ENCODE peak calls at places on chromosomes 12 and 14, in seven cellular contexts. C is activated T-helper 1 cell treated with anti-CD3 and anti-CD28 coated beads, Interleukin-12 subunit alpha, Interleukin-12 subunit beta, Interleukin-2, Interleukin-4 antibody, amounts not matched to agents 30 ng/mL and 10 ng/mL and 1 ng/mL, durations not matched to agents 14 hours and 24 hours and 36 hours; H is psoas muscle; T is pons; U is NCI-H446 treated with DMSO at 0.1 percent for 48 hours; Z is testis; B is H1. V is an unnamed sample.
A peak's percentile ranks its signal among the peaks of the same experiment; 100 is the strongest.

GRCh38 chr12:120725151-120725658 is 421 bp upstream of the ACADS start:
- DNase-seq in C (no peak), H (peak; percentile 49), T (no peak), U (no peak), Z (no peak), B (no peak), V (no peak)

GRCh38 chr14:88002421-88002820 is 2.5 kb upstream of the GPR65 start:
- DNase-seq in C (no peak), H (no peak), T (no peak), U (no peak), Z (no peak), B (no peak), V (no peak)

GRCh38 chr12:120010661-120011230 is 21.7 kb downstream of the BICDL1 start:
- DNase-seq in C (no peak), H (no peak), T (no peak), U (no peak), Z (no peak), B (no peak), V (no peak)

GRCh38 chr12:59179231-59179630 is 258.9 kb upstream of the LRIG3 start:
- DNase-seq in C (no peak), H (no peak), T (no peak), U (no peak), Z (no peak), B (no peak), V (no peak)

GRCh38 chr12:109714141-109714912 is 702 bp downstream of the FAM222A start:
- DNase-seq in C (peak; percentile 17), H (peak; percentile 84), T (no peak), U (no peak), Z (peak; percentile 73), B (no peak), V (peak; percentile 64)

GRCh38 chr14:105665951-105666277 is 139.5 kb downstream of the TMEM121 start:
- DNase-seq in C (no peak), H (no peak), T (no peak), U (no peak), Z (no peak), B (no peak), V (no peak)

GRCh38 chr12:95218164-95218851 is 701 bp downstream of the VEZT start:
- DNase-seq in C (peak; percentile 33), H (no peak), T (peak; percentile 52), U (peak; percentile 53), Z (peak; percentile 84), B (no peak), V (no peak)

GRCh38 chr14:54350196-54350595 is 46.6 kb upstream of the CDKN3 start:
- DNase-seq in C (no peak), H (no peak), T (no peak), U (peak; percentile 54), Z (peak; percentile 49), B (no peak), V (no peak)

GRCh38 chr12:53217049-53217929 is 10.2 kb upstream of the ITGB7 start:
- DNase-seq in C (no peak), H (peak; percentile 84), T (no peak), U (no peak), Z (no peak), B (no peak), V (no peak)

GRCh38 chr12:10285919-10286318 is 21.8 kb upstream of the KLRD1 start:
- DNase-seq in C (no peak), H (no peak), T (no peak), U (no peak), Z (no peak), B (no peak), V (no peak)

GRCh38 chr14:79656086-79656485 is 555.2 kb downstream of the DIO2 start:
- DNase-seq in C (no peak), H (no peak), T (no peak), U (peak; percentile 84), Z (no peak), B (no peak), V (no peak)

GRCh38 chr14:70086685-70087379 is 101.9 kb downstream of the SLC8A3 start:
- DNase-seq in C (no peak), H (no peak), T (peak; percentile 48), U (no peak), Z (peak; percentile 58), B (no peak), V (peak; percentile 20)

GRCh38 chr12:2456122-2456812 is 338.5 kb upstream of the FKBP4 start:
- DNase-seq in C (no peak), H (no peak), T (no peak), U (no peak), Z (no peak), B (no peak), V (no peak)

GRCh38 chr14:90620540-90621204 is 195.6 kb downstream of the TTC7B start:
- DNase-seq in C (no peak), H (no peak), T (no peak), U (peak; percentile 45), Z (no peak), B (no peak), V (no peak)

GRCh38 chr12:3145036-3145435 is 67.9 kb downstream of the TSPAN9 start:
- DNase-seq in C (no peak), H (no peak), T (no peak), U (no peak), Z (peak; percentile 28), B (no peak), V (no peak)

GRCh38 chr12:10968765-10969456 is 17.8 kb downstream of the TAS2R50 start:
- DNase-seq in C (no peak), H (peak; percentile 53), T (no peak), U (no peak), Z (peak; percentile 44), B (no peak), V (no peak)

GRCh38 chr14:54333511-54333910 is 63.3 kb upstream of the CDKN3 start:
- DNase-seq in C (no peak), H (no peak), T (no peak), U (no peak), Z (no peak), B (no peak), V (no peak)

GRCh38 chr12:82242729-82243128 is 115.5 kb downstream of the CCDC59 start:
- DNase-seq in C (no peak), H (no peak), T (no peak), U (no peak), Z (no peak), B (no peak), V (no peak)

GRCh38 chr12:31518680-31519227 is 72.2 kb downstream of the DENND5B start:
- DNase-seq in C (no peak), H (no peak), T (peak; percentile 58), U (peak; percentile 40), Z (peak; percentile 46), B (peak; percentile 64), V (no peak)

GRCh38 chr12:88944403-88944802 is 364.1 kb upstream of the KITLG start:
- DNase-seq in C (no peak), H (no peak), T (no peak), U (no peak), Z (no peak), B (no peak), V (no peak)

GRCh38 chr14:91848602-91849001 is 18.7 kb downstream of the TC2N start:
- DNase-seq in C (no peak), H (no peak), T (no peak), U (no peak), Z (no peak), B (no peak), V (no peak)

GRCh38 chr12:39372929-39373328 is 70.0 kb downstream of the KIF21A start:
- DNase-seq in C (peak; percentile 9), H (no peak), T (no peak), U (no peak), Z (no peak), B (no peak), V (no peak)

GRCh38 chr12:33514893-33515292 is 75.3 kb upstream of the SYT10 start:
- DNase-seq in C (no peak), H (no peak), T (no peak), U (no peak), Z (no peak), B (no peak), V (no peak)

GRCh38 chr12:57169046-57169795 is 21.8 kb upstream of the LRP1-AS start:
- DNase-seq in C (no peak), H (no peak), T (no peak), U (no peak), Z (peak; percentile 83), B (no peak), V (no peak)

GRCh38 chr14:43790681-43791080 is 716.4 kb downstream of the FSCB start:
- DNase-seq in C (no peak), H (no peak), T (no peak), U (no peak), Z (no peak), B (no peak), V (no peak)

GRCh38 chr12:84034891-84035290 is 877.7 kb downstream of the SLC6A15 start:
- DNase-seq in C (no peak), H (no peak), T (no peak), U (no peak), Z (no peak), B (no peak), V (no peak)

GRCh38 chr14:74518221-74518620 is 24.7 kb downstream of the ISCA2 start:
- DNase-seq in C (no peak), H (peak; percentile 42), T (no peak), U (no peak), Z (no peak), B (no peak), V (no peak)

GRCh38 chr12:98561846-98562245 is 31.6 kb upstream of the SLC25A3 start:
- DNase-seq in C (no peak), H (no peak), T (no peak), U (no peak), Z (no peak), B (no peak), V (no peak)

GRCh38 chr14:76267322-76268012 is 108.5 kb upstream of the ESRRB start:
- DNase-seq in C (no peak), H (peak; percentile 83), T (peak; percentile 39), U (no peak), Z (peak; percentile 86), B (no peak), V (peak; percentile 41)

GRCh38 chr14:32932921-32933622 is 5.6 kb upstream of the NPAS3 start:
- DNase-seq in C (no peak), H (peak; percentile 63), T (no peak), U (no peak), Z (no peak), B (no peak), V (no peak)

GRCh38 chr12:123089125-123089524 is 61.8 kb downstream of the PITPNM2 start:
- DNase-seq in C (no peak), H (no peak), T (peak; percentile 21), U (no peak), Z (no peak), B (no peak), V (peak; percentile 37)

GRCh38 chr12:77974643-77975042 is 143.9 kb downstream of the NAV3 start:
- DNase-seq in C (no peak), H (no peak), T (no peak), U (no peak), Z (no peak), B (no peak), V (no peak)

GRCh38 chr14:59969319-59969718 is 49.4 kb downstream of the LRRC9 start:
- DNase-seq in C (no peak), H (no peak), T (no peak), U (no peak), Z (no peak), B (no peak), V (no peak)

GRCh38 chr12:29944269-29945000 is 160.7 kb upstream of the TMTC1 start:
- DNase-seq in C (no peak), H (no peak), T (no peak), U (no peak), Z (no peak), B (no peak), V (no peak)